ENCODE peak calls at places on chromosomes 12 and 14, in five cellular contexts. N is upper lobe of right lung, T is tibial artery, R is cardiac muscle cell, M is type B pancreatic cell. L is an unnamed sample.

GRCh38 chr14:30991408-30991807 is 34.0 kb upstream of the AP4S1 start:
- DNase-seq in N (no peak), T (no peak), M (no peak), R (no peak), L (no peak)

GRCh38 chr12:18135509-18135908 is 45.5 kb upstream of the RERGL start:
- DNase-seq in N (no peak), M (no peak), T (no peak), R (no peak), L (peak)

GRCh38 chr14:92440345-92441003 is 73.1 kb upstream of the RIN3 start:
- DNase-seq in N (no peak), M (no peak), T (no peak), R (no peak), L (no peak)

GRCh38 chr12:90945070-90945649 is 9.8 kb downstream of the CCER1 start:
- DNase-seq in N (no peak), M (no peak), T (no peak), R (peak), L (peak)

GRCh38 chr12:92151916-92152315 is 6.3 kb upstream of the BTG1 start:
- DNase-seq in N (no peak), T (no peak), M (no peak), R (no peak), L (no peak)

GRCh38 chr12:22100952-22101748 is 55.1 kb downstream of the CMAS start:
- DNase-seq in T (no peak), N (no peak), M (no peak), R (peak), L (peak)

GRCh38 chr14:81464253-81465001 is 64.3 kb upstream of the STON2 start:
- DNase-seq in R (peak), T (no peak), M (no peak), N (no peak), L (peak)

GRCh38 chr14:74083784-74084276 is 423 bp downstream of the ALDH6A1 start:
- DNase-seq in N (no peak), M (no peak), T (no peak), R (no peak), L (no peak)

GRCh38 chr12:2250797-2251196 is 198.0 kb downstream of the CACNA1C start:
- DNase-seq in M (no peak), R (no peak), N (no peak), T (no peak), L (no peak)

GRCh38 chr14:56310643-56311042 is 192.4 kb downstream of the PELI2 start:
- DNase-seq in N (no peak), R (peak), M (no peak), T (no peak), L (peak)

GRCh38 chr14:100666851-100667250 is 59.8 kb upstream of the DLK1 start:
- DNase-seq in N (no peak), R (no peak), M (no peak), T (no peak), L (no peak)

GRCh38 chr12:93790472-93791152 is 113.4 kb downstream of the CRADD start:
- DNase-seq in N (no peak), R (no peak), M (no peak), T (no peak), L (peak)

GRCh38 chr12:100789146-100789545 is 5.4 kb upstream of the ANO4 start:
- DNase-seq in N (no peak), T (no peak), M (no peak), R (no peak), L (no peak)

GRCh38 chr14:99687284-99688209 is 3.4 kb downstream of the CYP46A1 start:
- DNase-seq in N (no peak), R (peak), T (peak), M (peak), L (no peak)

GRCh38 chr12:4027412-4027811 is 154.2 kb upstream of the PARP11 start:
- DNase-seq in M (no peak), T (no peak), N (no peak), R (no peak), L (no peak)

GRCh38 chr14:104742586-104743455 is 10.1 kb upstream of the SIVA1 start:
- DNase-seq in R (no peak), N (no peak), T (no peak), M (no peak), L (no peak)

GRCh38 chr12:10641735-10642500 is 28.5 kb upstream of the MAGOHB start:
- DNase-seq in T (no peak), M (no peak), N (no peak), R (no peak), L (peak)

GRCh38 chr12:57579677-57580465 is 11.1 kb upstream of the PIP4K2C start:
- DNase-seq in N (no peak), R (no peak), M (no peak), T (no peak), L (no peak)

GRCh38 chr14:88005050-88005481 is at the start of gene GPR65:
- DNase-seq in M (no peak), N (no peak), T (no peak), R (no peak), L (peak)

GRCh38 chr14:51860836-51861583 is 598 bp downstream of the GNG2 start:
- DNase-seq in R (no peak), N (no peak), T (no peak), M (no peak), L (peak)

GRCh38 chr14:69580009-69580577 is 5.4 kb upstream of the CCDC177 start:
- DNase-seq in T (no peak), M (no peak), R (peak), N (no peak), L (peak)

GRCh38 chr12:101475751-101476305 is 692 bp downstream of the SPIC start:
- DNase-seq in R (no peak), M (no peak), T (no peak), N (no peak), L (no peak)

GRCh38 chr14:61596985-61597384 is 98.3 kb upstream of the HIF1A start:
- DNase-seq in N (no peak), R (no peak), T (no peak), M (no peak), L (no peak)

GRCh38 chr12:57590892-57591566 is at the start of gene PIP4K2C:
- DNase-seq in M (peak), R (peak), T (peak), N (peak), L (peak)

GRCh38 chr12:116644806-116645205 is 85.6 kb downstream of the MAP1LC3B2 start:
- DNase-seq in N (no peak), T (no peak), R (no peak), M (no peak), L (no peak)

GRCh38 chr12:12973019-12973418 is 21.0 kb upstream of the GPRC5D start:
- DNase-seq in M (no peak), T (no peak), N (no peak), R (no peak), L (no peak)

GRCh38 chr14:105332352-105332874 is 17.9 kb downstream of the PACS2 start:
- DNase-seq in M (no peak), N (no peak), R (no peak), T (no peak), L (no peak)

GRCh38 chr12:21771311-21771710 is 3.2 kb downstream of the KCNJ8 start:
- DNase-seq in R (no peak), M (no peak), N (no peak), T (no peak), L (peak)

GRCh38 chr12:57726884-57727757 is 11.4 kb downstream of the AGAP2 start:
- DNase-seq in N (peak), T (no peak), M (peak), R (peak), L (no peak)

GRCh38 chr14:31909977-31910376 is 167.1 kb upstream of the ARHGAP5 start:
- DNase-seq in M (no peak), N (no peak), T (no peak), R (no peak), L (no peak)

GRCh38 chr14:103070971-103071542 is 13.0 kb upstream of the LBHD2 start:
- DNase-seq in R (no peak), N (peak), T (no peak), M (no peak), L (no peak)

GRCh38 chr14:50783542-50783941 is 47.4 kb downstream of the NIN start:
- DNase-seq in M (no peak), N (no peak), R (no peak), T (no peak), L (no peak)

DNA sequence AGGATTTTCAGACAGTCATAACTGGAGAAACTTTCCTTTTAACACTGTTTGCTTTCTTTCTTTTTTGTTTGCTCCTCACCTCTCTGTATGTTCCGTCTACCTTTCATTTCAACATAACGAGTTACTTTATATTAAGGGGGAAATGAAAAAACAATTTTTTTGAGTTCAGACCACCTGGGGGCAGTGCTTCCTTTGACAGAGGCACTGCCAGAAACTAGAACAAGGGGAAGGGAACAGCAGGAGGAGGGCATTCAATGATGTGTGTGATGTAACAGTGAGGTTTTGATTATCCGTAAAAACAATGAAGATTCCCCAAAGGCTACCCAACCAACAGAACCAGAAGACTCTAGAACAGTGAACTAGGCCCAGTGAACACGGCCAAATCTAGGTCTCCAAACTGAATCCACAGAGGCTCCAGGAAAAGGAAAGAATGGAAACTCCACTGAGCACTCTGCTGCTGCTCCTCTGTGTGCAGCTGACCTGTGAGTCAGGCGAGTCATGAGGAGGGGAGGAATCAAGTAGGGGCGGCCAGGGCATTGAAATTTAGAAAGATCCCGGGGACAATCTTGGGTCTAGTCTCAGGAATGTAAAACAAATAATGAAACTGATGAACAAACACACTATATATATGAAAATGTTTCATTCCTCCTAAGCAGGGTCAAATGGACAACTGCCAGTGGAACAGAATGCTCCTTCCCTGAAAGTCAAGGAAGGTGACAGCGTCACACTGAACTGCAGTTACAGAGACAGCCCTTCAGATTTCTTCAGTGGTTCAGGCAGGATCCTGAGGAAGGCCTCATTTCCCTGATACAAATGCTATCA is 323.5 kb downstream of the DAD1 start:
- DNase-seq in M (no peak), T (peak), R (no peak), N (no peak), L (no peak)
- TF ChIP-seq CTCF in M (peak), T (no peak), R (peak), N (peak), L (no peak)

GRCh38 chr12:50742776-50743175 is 21.1 kb upstream of the ATF1 start:
- DNase-seq in R (no peak), T (no peak), M (no peak), N (no peak), L (no peak)

GRCh38 chr12:50739611-50740010 is 24.3 kb upstream of the ATF1 start:
- DNase-seq in R (no peak), N (no peak), T (no peak), M (no peak), L (no peak)

GRCh38 chr12:50734409-50735263 is 29.3 kb upstream of the ATF1 start:
- DNase-seq in R (peak), T (no peak), M (no peak), N (no peak), L (peak)

GRCh38 chr12:50745861-50746260 is 18.0 kb upstream of the ATF1 start:
- DNase-seq in N (no peak), R (no peak), M (peak), T (no peak), L (no peak)

DNA sequence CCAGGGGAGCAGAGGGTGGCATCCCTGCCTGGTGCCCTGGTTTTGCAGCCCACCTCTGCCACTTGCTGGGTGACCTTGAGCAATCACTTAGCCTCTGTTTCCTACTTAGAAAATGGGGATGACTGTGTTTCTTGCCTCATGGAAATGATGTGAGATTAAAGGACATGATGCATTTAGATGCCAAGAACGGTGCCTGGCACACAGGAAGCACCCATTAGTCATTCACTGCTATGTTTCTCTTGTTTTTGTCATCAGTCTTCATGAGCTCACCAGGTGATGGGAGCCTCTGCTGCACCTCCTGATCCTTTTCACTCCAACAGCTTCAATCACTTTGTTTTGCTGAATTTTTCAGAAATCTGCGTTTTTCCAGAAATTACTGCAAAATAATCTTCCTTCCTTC is 23.6 kb upstream of the ATF1 start:
- DNase-seq in T (no peak), R (no peak), M (no peak), N (no peak), L (no peak)
- TF ChIP-seq CTCF in T (no peak), R (no peak), M (no peak), N (no peak), L (no peak)

DNA sequence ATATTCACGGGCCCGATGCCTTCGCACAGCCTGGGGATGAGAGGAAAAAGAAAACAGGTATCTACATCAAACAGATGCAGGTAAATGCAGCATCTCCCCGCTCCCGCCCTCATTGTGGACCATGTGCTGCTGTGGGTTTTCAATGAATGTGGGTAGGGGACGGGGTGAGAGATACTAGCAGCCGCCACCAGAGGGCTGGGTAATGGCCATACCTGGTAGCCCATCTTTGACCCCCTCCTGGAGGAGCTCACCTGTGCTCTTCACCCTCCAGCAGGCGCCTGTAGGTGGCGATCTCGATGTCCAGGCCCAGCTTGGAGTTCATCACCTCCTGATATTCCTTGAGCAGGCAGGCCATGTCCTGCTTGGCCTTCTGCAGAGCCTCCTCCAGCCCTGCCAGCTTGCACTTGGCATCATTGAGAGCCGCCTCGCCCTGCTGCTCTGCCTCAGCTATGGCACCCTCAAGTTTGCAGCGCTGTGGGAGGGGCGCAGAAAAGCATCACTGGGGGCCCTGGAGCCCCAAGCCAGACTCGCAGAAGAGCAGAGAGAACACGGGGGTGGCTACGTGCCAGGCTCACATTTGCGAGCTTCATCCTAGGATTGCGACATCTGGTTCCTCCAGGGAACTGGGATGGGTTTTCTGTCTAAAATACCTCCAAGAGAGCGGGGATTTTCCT is 10.2 kb downstream of the KRT82 start:
- DNase-seq in R (no peak), T (no peak), N (peak), M (no peak), L (peak)
- TF ChIP-seq CTCF in R (peak), T (no peak), N (peak), M (peak), L (no peak)

DNA sequence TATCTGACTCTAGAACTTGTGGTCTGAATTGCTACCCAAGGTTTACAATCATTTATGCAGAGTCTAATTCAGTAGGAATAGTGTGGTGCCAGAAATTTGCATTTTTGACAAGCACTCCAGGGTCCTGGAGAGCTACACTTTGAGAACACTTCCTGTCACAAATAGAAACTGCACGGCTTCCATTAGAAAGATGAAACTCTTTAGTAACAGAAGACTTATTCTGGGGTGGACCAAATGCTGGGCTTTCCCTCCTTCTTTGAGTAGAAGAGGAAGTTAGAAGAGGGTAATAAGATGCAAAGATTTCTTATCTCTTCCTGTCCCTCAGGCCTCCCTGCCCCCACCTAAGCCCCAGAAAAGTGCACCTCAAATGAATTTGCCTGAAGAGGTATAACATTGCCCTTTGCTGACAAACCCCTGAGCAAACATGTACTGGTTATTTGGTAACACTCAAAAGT is 28.4 kb downstream of the DGLUCY start:
- DNase-seq in N (no peak), M (no peak), T (no peak), R (no peak), L (no peak)
- TF ChIP-seq CTCF in N (no peak), M (no peak), T (no peak), R (no peak), L (no peak)

GRCh38 chr14:85813040-85813439 is 283.1 kb downstream of the FLRT2 start:
- DNase-seq in N (no peak), T (no peak), R (no peak), M (no peak), L (no peak)
- TF ChIP-seq CTCF in N (no peak), T (no peak), R (no peak), M (no peak), L (no peak)

GRCh38 chr14:94045563-94046345 is 19.6 kb downstream of the OTUB2 start:
- DNase-seq in R (no peak), T (peak), M (no peak), N (peak), L (no peak)
- TF ChIP-seq CTCF in R (no peak), T (no peak), M (no peak), N (no peak), L (no peak)

GRCh38 chr14:22466520-22466919 is 122.5 kb downstream of the DAD1 start:
- DNase-seq in N (no peak), M (no peak), T (no peak), R (no peak), L (no peak)
- TF ChIP-seq CTCF in N (no peak), M (no peak), T (no peak), R (no peak), L (no peak)

GRCh38 chr12:48331389-48331788 is 19.3 kb downstream of the ZNF641 start:
- DNase-seq in R (no peak), N (no peak), T (no peak), M (no peak), L (no peak)
- TF ChIP-seq CTCF in R (no peak), N (no peak), T (no peak), M (no peak), L (no peak)

L was measured in fibroblast of the aortic adventitia.